ENCODE peak calls at places on chromosomes 5 and 9, in four cellular contexts. O, C, Y and U are unnamed samples.

GRCh38 chr5:172872997-172873491 is 39.0 kb downstream of the ERGIC1 start:
- DNase-seq in C (peak), O (peak), Y (no peak), U (peak)

GRCh38 chr9:129620669-129621295 is at the start of gene C9orf50:
- DNase-seq in C (no peak), Y (no peak), O (no peak), U (no peak)

GRCh38 chr5:132087176-132087575 is 13.6 kb downstream of the CSF2 start:
- DNase-seq in C (no peak), O (no peak), Y (no peak), U (no peak)

GRCh38 chr5:151673421-151673820 is 13.3 kb downstream of the SPARC start:
- DNase-seq in C (no peak), Y (no peak), O (no peak), U (no peak)

GRCh38 chr9:105158020-105158419 is 86.4 kb upstream of the SLC44A1 start:
- DNase-seq in C (no peak), Y (no peak), O (no peak), U (no peak)

GRCh38 chr5:40681351-40682311 is 1.9 kb downstream of the PTGER4 start:
- DNase-seq in O (no peak), Y (peak), C (no peak), U (peak)

GRCh38 chr9:99134893-99135341 is 30.0 kb downstream of the TGFBR1 start:
- DNase-seq in Y (no peak), C (no peak), O (no peak), U (no peak)

GRCh38 chr5:54229041-54229780 is 81.2 kb downstream of the ARL15 start:
- DNase-seq in C (peak), O (peak), Y (peak), U (peak)

GRCh38 chr5:152505442-152506042 is 100.5 kb upstream of the NMUR2 start:
- DNase-seq in C (no peak), O (peak), Y (peak), U (no peak)

GRCh38 chr5:173051746-173052145 is 4.4 kb upstream of the CREBRF start:
- DNase-seq in O (no peak), Y (no peak), C (no peak), U (no peak)

GRCh38 chr5:106825379-106825778 is 845.4 kb downstream of the EFNA5 start:
- DNase-seq in C (no peak), O (no peak), Y (peak), U (no peak)
- H3K4me3 ChIP-seq in C (no peak), O (no peak), Y (no peak), U (no peak)

DNA sequence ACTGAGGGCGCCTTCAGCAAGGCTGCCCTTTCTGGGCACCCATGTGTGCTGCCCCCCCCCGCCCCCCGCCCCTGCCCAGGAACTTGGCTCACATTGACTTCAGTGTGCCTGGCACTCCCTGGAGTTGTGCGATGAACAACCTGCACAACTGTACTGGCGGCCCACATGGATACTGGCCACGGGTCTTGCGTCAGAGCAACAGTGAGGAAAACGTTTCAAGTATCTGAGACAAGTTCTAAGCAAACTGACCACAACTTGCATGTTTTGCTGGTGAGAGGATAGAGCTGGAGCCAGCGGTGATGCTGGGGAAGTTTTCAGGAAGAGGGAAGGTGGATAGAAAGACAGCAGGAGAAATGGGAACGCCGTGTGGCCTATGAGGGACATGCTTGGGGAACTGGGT is 45.4 kb downstream of the HABP4 start:
- DNase-seq in O (no peak), Y (peak), C (no peak), U (no peak)
- H3K4me3 ChIP-seq in O (no peak), Y (no peak), C (no peak), U (no peak)

GRCh38 chr5:1875481-1875842 is 7.3 kb downstream of the IRX4 start:
- DNase-seq in O (no peak), C (no peak), Y (no peak), U (no peak)

GRCh38 chr5:1873242-1873959 is 9.3 kb downstream of the IRX4 start:
- DNase-seq in O (no peak), C (no peak), Y (no peak), U (no peak)

GRCh38 chr5:1874820-1875219 is 7.9 kb downstream of the IRX4 start:
- DNase-seq in O (no peak), Y (no peak), C (no peak), U (no peak)

GRCh38 chr5:1875843-1876671 is 6.7 kb downstream of the IRX4 start:
- DNase-seq in O (no peak), Y (no peak), C (no peak), U (no peak)

DNA sequence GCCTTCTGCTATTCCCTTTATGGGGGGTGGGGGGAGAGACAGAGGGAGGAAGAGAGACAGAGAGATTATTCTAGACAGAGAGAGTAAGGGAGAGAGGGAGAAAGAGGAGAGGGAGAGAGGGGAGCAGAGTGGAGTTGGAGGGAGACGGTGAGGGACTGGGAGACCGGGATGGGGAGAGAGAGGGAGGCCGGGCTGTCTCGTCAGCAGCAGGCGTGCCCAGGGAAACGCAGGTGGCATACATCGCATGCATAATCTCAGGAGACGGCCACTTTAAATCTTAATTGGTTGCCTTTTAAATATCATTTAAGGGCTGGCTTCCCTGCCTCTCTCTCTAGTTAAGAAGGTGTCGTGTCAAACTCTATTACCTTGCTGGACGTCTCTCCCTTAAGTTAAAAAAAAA is 8.4 kb downstream of the IRX4 start:
- DNase-seq in O (no peak), Y (no peak), C (no peak), U (no peak)
- H3K4me3 ChIP-seq in O (no peak), Y (no peak), C (no peak), U (no peak)

GRCh38 chr5:81393783-81394718 is at the start of gene ACOT12:
- DNase-seq in C (no peak), Y (peak), O (no peak), U (peak)
- H3K4me3 ChIP-seq in C (peak), Y (peak), O (peak), U (peak)

GRCh38 chr5:73447234-73448071 is 1.1 kb downstream of the FOXD1 start:
- DNase-seq in C (peak), O (no peak), Y (peak), U (no peak)

GRCh38 chr5:73446631-73447233 is 1.8 kb downstream of the FOXD1 start:
- DNase-seq in Y (no peak), O (no peak), C (no peak), U (no peak)

GRCh38 chr5:73443725-73444498 is 4.7 kb downstream of the FOXD1 start:
- DNase-seq in O (no peak), Y (no peak), C (no peak), U (no peak)

GRCh38 chr5:73444499-73445432 is 3.8 kb downstream of the FOXD1 start:
- DNase-seq in Y (no peak), C (no peak), O (no peak), U (no peak)

GRCh38 chr5:73445708-73446630 is 2.6 kb downstream of the FOXD1 start:
- DNase-seq in Y (no peak), C (no peak), O (no peak), U (no peak)
- H3K4me3 ChIP-seq in Y (peak), C (no peak), O (peak), U (no peak)

GRCh38 chr5:100595812-100596173 is 60.6 kb downstream of the FAM174A start:
- DNase-seq in Y (no peak), C (no peak), O (no peak), U (no peak)

GRCh38 chr5:100600289-100600994 is 65.3 kb downstream of the FAM174A start:
- DNase-seq in O (no peak), Y (no peak), C (no peak), U (no peak)

GRCh38 chr5:100590867-100591266 is 55.7 kb downstream of the FAM174A start:
- DNase-seq in O (no peak), C (no peak), Y (no peak), U (no peak)

GRCh38 chr5:100595152-100595811 is 60.1 kb downstream of the FAM174A start:
- DNase-seq in C (no peak), O (no peak), Y (peak), U (no peak)
- H3K4me3 ChIP-seq in C (no peak), O (no peak), Y (no peak), U (no peak)

GRCh38 chr5:123414975-123415374 is 8.2 kb downstream of the CEP120 start:
- DNase-seq in C (no peak), Y (no peak), O (no peak), U (no peak)

DNA sequence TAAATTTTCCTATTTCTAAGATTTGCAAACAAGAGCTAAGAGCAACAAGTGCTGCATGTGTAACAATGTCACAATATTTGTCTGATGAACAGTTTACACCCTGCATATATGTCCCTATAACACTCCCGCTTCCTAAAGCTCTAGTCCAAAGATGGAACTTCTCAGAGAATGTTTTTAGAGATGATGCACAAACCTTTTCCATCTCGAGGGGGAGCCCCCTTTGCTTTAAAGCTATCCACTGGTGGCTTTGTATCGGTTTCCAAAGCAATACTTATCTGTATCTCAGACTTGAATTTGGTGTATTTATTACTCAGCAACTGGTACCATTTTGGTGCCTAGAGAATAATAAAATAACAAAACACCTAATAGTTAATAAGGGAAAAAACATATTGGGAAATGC is 11.0 kb downstream of the CEP120 start:
- DNase-seq in O (no peak), C (no peak), Y (no peak), U (no peak)
- H3K4me3 ChIP-seq in O (no peak), C (no peak), Y (no peak), U (no peak)

DNA sequence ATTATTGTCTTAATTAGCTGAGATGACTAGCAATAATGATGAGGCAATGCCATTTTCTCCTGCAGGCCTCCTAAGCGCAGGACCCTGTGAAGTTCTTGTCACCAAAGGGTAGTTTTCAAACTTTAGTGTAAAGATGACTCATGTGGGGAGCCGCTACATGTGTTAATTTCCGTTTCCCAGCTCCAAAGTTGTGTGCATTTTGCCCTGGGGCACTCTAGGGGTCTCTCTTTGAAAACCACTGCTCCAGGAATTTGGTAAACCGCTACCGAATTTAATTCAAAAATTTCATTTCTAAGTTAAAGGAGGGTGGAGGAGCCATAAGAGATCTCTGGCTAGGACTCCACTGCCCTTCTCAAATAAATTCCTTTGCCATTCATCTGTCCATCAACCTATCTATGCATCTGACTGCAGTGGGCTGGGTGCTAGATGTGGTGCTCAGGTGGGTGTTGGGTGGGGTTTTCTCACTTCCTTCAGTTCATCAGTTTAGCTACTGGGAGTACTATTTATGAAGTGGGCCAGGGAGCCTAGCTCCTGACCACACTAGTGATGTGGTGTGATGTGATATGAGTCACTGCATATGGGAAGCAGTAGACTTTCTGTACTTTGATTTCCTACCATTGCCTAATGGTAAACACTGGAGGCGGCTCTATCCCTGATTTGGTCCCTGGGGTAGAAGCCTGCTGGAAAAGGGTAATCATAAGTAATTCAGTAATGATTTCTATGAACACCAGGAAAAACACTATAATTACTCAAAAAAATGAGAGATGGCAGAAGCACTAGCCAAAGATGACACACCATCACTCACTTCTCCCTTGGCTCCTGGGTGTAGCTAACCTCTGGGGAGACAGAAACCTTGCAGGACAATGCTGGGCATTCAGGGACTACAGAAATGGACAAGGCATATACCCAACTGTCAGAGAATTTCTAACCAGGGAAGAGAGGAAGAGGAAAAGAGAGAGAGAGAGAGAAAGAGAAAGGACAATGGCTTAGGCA is 4.0 kb upstream of the ZSWIM6 start:
- DNase-seq in Y (peak), O (no peak), C (no peak), U (no peak)
- H3K4me3 ChIP-seq in Y (no peak), O (no peak), C (no peak), U (no peak)